ENCODE peak calls at places on chromosomes 12 and 14, in four cellular contexts. One of them, this sample, is unnamed.

GRCh38 chr12:26643532-26644315 is 189.3 kb downstream of the ITPR2 start:
- DNase-seq in HEK293T: no peak
- DNase-seq in K562: no peak
- DNase-seq in IMR-90: no peak
- DNase-seq in this sample: no peak

GRCh38 chr12:72282721-72283120 is 10.6 kb downstream of the TRHDE start:
- DNase-seq in HEK293T: no peak
- DNase-seq in K562: peak
- DNase-seq in IMR-90: no peak
- DNase-seq in this sample: no peak

GRCh38 chr12:108663324-108664015 is 29.8 kb upstream of the SELPLG start:
- DNase-seq in HEK293T: no peak
- DNase-seq in K562: no peak
- DNase-seq in IMR-90: no peak
- DNase-seq in this sample: no peak

GRCh38 chr12:124457287-124458219 is 109.9 kb downstream of the NCOR2 start:
- DNase-seq in HEK293T: no peak
- DNase-seq in K562: no peak
- DNase-seq in IMR-90: peak
- DNase-seq in this sample: no peak

GRCh38 chr12:106128526-106129430 is 10.0 kb downstream of the NUAK1 start:
- DNase-seq in HEK293T: no peak
- DNase-seq in K562: no peak
- DNase-seq in IMR-90: no peak
- DNase-seq in this sample: no peak

GRCh38 chr14:57897148-57897547 is 31.3 kb upstream of the SLC35F4 start:
- DNase-seq in HEK293T: no peak
- DNase-seq in K562: no peak
- DNase-seq in IMR-90: no peak
- DNase-seq in this sample: no peak

GRCh38 chr12:116259800-116260589 is 17.5 kb downstream of the MED13L start:
- DNase-seq in HEK293T: no peak
- DNase-seq in K562: no peak
- DNase-seq in IMR-90: no peak
- DNase-seq in this sample: no peak

GRCh38 chr12:62692884-62693283 is 226.3 kb downstream of the MON2 start:
- DNase-seq in HEK293T: no peak
- DNase-seq in K562: no peak
- DNase-seq in IMR-90: peak
- DNase-seq in this sample: no peak

GRCh38 chr12:114399664-114400211 is 6.2 kb downstream of the TBX5 start:
- DNase-seq in HEK293T: no peak
- DNase-seq in K562: peak
- DNase-seq in IMR-90: peak
- DNase-seq in this sample: peak

GRCh38 chr12:1562813-1563412 is 31.5 kb downstream of the FBXL14 start:
- DNase-seq in HEK293T: no peak
- DNase-seq in K562: no peak
- DNase-seq in IMR-90: no peak
- DNase-seq in this sample: no peak

GRCh38 chr14:100019156-100019882 is 45.9 kb upstream of the EVL start:
- DNase-seq in HEK293T: peak
- DNase-seq in K562: peak
- DNase-seq in IMR-90: peak
- DNase-seq in this sample: peak

GRCh38 chr12:120141336-120141735 is 24.8 kb upstream of the RAB35 start:
- DNase-seq in HEK293T: no peak
- DNase-seq in K562: no peak
- DNase-seq in IMR-90: no peak
- DNase-seq in this sample: no peak

GRCh38 chr12:98911396-98911795 is 266.3 kb downstream of the APAF1 start:
- DNase-seq in HEK293T: no peak
- DNase-seq in K562: no peak
- DNase-seq in IMR-90: no peak
- DNase-seq in this sample: no peak

GRCh38 chr12:53097564-53098353 is at the start of gene IGFBP6:
- DNase-seq in HEK293T: peak
- DNase-seq in K562: peak
- DNase-seq in IMR-90: peak
- DNase-seq in this sample: peak
- TF ChIP-seq BHLHE40 in HEK293T: no peak
- TF ChIP-seq BHLHE40 in K562: no peak
- TF ChIP-seq BHLHE40 in IMR-90: no peak
- TF ChIP-seq BHLHE40 in this sample: no peak

DNA sequence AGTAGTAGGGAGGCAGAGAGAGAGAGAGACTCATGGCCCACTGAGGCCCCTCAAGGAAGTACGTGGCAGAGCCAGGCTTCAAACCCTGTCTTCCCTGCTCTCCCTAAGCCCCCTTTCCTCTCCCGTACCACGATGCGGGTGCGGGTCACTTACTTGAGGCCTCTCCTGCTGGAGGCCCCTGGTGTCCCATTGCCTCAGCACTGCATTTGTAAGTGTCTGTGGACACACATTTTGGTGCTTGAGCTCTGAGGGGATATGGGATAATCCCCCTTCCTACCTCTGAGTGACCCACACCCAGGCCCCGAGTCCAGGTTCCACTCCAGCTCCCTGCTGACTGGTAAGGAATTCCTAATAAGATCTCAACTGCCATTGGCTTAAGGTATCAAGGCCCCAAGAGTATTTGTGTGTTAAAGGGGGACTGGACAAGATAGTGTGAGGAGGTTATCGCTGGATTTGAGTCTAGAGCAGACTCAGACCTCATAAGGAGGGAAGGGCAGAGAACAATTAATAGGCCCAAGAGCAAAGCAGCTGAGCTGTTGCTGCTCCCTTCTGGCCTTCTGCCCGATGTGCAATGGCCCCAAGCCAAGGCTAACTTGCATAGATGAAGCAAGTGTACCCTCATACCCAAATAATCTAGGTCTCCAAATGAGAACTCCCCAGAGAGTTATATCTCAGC is 71.9 kb downstream of the CRACR2A start:
- DNase-seq in HEK293T: no peak
- DNase-seq in K562: no peak
- DNase-seq in IMR-90: no peak
- DNase-seq in this sample: no peak
- TF ChIP-seq BHLHE40 in HEK293T: no peak
- TF ChIP-seq BHLHE40 in K562: no peak
- TF ChIP-seq BHLHE40 in IMR-90: no peak
- TF ChIP-seq BHLHE40 in this sample: no peak

DNA sequence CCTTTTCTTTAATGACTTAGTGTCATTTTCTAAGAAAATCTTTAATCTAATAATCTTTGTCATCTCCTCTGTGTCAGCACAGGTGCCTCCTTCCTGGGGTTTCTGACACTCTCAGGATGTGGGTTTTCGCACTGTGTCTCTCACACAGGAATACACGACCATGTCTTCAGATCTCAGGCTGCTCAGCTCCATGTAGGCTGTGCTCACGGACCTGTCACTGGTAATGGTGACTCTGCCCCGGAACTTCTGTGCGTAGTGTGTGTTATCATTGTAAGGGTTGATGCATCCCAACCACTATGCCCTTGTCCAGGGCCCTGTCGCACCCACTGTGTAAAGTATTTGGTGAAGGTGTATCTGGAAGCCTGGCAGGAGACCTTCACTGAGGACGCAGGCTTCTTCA is 647.8 kb downstream of the TMEM121 start:
- DNase-seq in HEK293T: no peak
- DNase-seq in K562: no peak
- DNase-seq in IMR-90: no peak
- DNase-seq in this sample: no peak
- TF ChIP-seq BHLHE40 in HEK293T: no peak
- TF ChIP-seq BHLHE40 in K562: no peak
- TF ChIP-seq BHLHE40 in IMR-90: no peak
- TF ChIP-seq BHLHE40 in this sample: no peak

GRCh38 chr12:100031821-100032220 is 47.1 kb upstream of the ANKS1B start:
- DNase-seq in HEK293T: no peak
- DNase-seq in K562: no peak
- DNase-seq in IMR-90: no peak
- DNase-seq in this sample: no peak
- TF ChIP-seq BHLHE40 in HEK293T: no peak
- TF ChIP-seq BHLHE40 in K562: no peak
- TF ChIP-seq BHLHE40 in IMR-90: no peak
- TF ChIP-seq BHLHE40 in this sample: no peak

GRCh38 chr12:104415308-104415980 is 41.3 kb upstream of the CHST11 start:
- DNase-seq in HEK293T: no peak
- DNase-seq in K562: no peak
- DNase-seq in IMR-90: no peak
- DNase-seq in this sample: no peak

GRCh38 chr12:104413330-104413729 is 43.4 kb upstream of the CHST11 start:
- DNase-seq in HEK293T: no peak
- DNase-seq in K562: no peak
- DNase-seq in IMR-90: no peak
- DNase-seq in this sample: no peak

GRCh38 chr12:104416160-104416559 is 40.6 kb upstream of the CHST11 start:
- DNase-seq in HEK293T: no peak
- DNase-seq in K562: no peak
- DNase-seq in IMR-90: no peak
- DNase-seq in this sample: no peak

GRCh38 chr12:104416637-104417036 is 40.1 kb upstream of the CHST11 start:
- DNase-seq in HEK293T: no peak
- DNase-seq in K562: no peak
- DNase-seq in IMR-90: no peak
- DNase-seq in this sample: no peak

DNA sequence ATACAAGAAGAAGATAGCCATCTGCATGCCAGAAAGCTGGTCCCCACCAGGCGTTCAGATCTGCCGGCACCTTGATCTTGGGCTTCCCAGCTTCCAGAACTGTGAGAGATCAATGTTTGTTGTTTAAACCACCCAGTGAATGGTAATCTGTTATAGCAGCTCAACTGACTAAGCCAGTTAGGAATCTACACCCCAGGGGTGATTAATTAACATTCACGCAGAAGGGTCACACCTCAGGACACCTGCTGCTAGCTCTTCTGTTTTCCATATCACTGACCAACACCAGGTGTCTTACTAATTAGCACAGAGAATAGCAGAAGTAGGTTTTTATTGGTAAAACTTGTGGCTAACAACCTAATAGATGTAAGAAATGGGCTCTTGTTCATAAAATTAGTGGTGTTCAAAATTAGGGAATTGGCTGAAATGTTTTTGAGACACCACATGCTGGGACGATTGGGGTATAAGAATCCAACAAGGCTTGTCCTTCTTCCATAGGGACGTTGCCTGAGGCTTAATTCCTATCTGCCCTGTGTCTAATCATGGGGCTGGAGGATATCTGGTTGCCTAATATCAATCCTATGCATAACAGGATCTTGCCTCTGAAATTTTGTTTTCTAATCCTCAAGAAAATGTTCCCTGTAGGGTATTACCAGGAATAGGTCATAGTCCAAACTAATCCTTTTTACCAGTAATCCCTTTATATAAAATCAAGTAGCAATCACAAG is 42.0 kb upstream of the CHST11 start:
- DNase-seq in HEK293T: no peak
- DNase-seq in K562: no peak
- DNase-seq in IMR-90: no peak
- DNase-seq in this sample: no peak
- TF ChIP-seq BHLHE40 in HEK293T: no peak
- TF ChIP-seq BHLHE40 in K562: no peak
- TF ChIP-seq BHLHE40 in IMR-90: no peak
- TF ChIP-seq BHLHE40 in this sample: no peak

DNA sequence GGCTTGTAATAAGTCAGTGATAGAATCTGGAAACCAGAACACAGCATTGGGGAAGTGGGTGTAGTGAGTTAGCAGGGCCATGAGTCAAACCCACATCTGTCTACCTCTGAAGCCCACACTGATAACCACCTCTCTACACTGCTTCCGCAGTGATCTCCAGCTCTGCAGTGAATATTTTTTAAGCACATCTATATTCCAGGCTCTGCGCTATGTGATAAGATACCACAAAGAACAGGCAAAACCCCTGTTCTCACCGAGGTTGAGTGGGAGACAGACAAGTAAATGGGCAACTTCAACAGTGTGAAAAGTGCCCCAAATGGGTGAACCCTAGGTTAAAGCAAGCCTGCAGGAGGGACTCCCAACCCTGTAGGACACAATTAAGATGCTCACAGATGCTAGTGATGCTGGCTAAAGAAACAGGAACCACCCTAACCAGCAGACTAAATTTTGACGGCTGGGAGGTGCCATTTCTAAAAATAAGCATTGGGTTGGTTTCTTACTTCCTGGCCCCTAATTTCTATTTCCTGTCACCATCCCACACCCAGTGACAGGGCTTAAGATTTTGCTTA is 375.0 kb downstream of the DPF3 start:
- DNase-seq in HEK293T: no peak
- DNase-seq in K562: peak
- DNase-seq in IMR-90: no peak
- DNase-seq in this sample: no peak
- TF ChIP-seq BHLHE40 in HEK293T: no peak
- TF ChIP-seq BHLHE40 in K562: no peak
- TF ChIP-seq BHLHE40 in IMR-90: no peak
- TF ChIP-seq BHLHE40 in this sample: no peak

GRCh38 chr14:69005432-69006148 is 26.5 kb upstream of the ACTN1 start:
- DNase-seq in HEK293T: no peak
- DNase-seq in K562: peak
- DNase-seq in IMR-90: peak
- DNase-seq in this sample: peak
- TF ChIP-seq BHLHE40 in HEK293T: no peak
- TF ChIP-seq BHLHE40 in K562: no peak
- TF ChIP-seq BHLHE40 in IMR-90: peak
- TF ChIP-seq BHLHE40 in this sample: no peak

DNA sequence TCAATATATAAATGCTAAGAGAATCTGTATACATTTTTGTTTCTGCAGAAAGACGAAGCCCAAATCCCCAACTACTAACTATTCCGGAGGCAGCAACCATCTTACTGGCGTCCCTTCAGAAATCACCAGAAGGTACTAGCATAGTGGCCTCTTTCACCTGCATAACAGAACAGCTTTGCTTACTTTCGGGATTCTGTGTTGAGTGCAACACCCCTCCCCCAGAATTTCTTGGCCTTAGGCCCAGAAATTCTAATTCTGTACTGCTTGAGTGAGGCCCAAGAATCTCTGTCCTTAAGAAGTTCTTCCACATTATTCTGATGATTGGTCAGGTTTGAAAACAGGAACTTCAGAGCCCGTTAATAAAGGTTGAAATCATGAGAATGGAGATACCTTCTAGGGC is 2.9 kb downstream of the SPX start:
- DNase-seq in HEK293T: no peak
- DNase-seq in K562: no peak
- DNase-seq in IMR-90: no peak
- DNase-seq in this sample: no peak
- TF ChIP-seq BHLHE40 in HEK293T: no peak
- TF ChIP-seq BHLHE40 in K562: no peak
- TF ChIP-seq BHLHE40 in IMR-90: no peak
- TF ChIP-seq BHLHE40 in this sample: no peak

DNA sequence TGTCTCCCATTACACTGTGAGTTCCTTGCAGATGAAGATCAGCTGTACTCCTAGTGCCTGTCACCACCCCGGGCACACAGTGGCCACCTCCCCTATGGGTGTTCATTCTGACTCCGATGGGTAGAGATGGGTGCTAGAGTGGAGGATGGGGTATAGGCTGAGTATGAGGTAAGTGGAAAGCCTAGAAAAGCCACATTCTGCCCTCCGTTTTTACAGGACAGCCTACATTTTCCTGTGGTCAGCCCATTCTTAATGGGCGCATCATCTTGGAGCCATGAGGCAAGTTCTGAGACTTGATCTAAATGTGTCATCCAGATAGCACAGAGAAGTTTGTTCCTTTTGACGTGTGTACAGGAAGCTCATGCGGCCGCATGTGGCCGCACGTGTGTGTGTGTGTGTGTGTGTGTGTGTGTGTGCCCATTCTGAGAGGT is 166.7 kb upstream of the HIF1A start:
- DNase-seq in HEK293T: no peak
- DNase-seq in K562: no peak
- DNase-seq in IMR-90: peak
- DNase-seq in this sample: no peak
- TF ChIP-seq BHLHE40 in HEK293T: no peak
- TF ChIP-seq BHLHE40 in K562: no peak
- TF ChIP-seq BHLHE40 in IMR-90: peak
- TF ChIP-seq BHLHE40 in this sample: no peak

This sample was measured in A549.